ENCODE peak calls at places on chromosomes 7 and 10, in six cellular contexts. R is caudate nucleus; B is cardiac fibroblast; V is cardiac muscle cell; J is effector CD4-positive, alpha-beta T cell; F is fibroblast of pulmonary artery. Q is an unnamed sample.

GRCh38 chr10:21732067-21732772 is 198.2 kb downstream of the MLLT10 start:
- DNase-seq in R (peak), B (peak), V (peak), J (no peak), F (peak), Q (peak)

GRCh38 chr7:117217636-117218035 is 105.2 kb downstream of the WNT2 start:
- DNase-seq in R (no peak), B (peak), V (no peak), J (no peak), F (peak), Q (no peak)

GRCh38 chr7:106114735-106115383 is 2.7 kb upstream of the SYPL1 start:
- DNase-seq in R (no peak), B (no peak), V (no peak), J (no peak), F (no peak), Q (no peak)

GRCh38 chr7:70092314-70093303 is 494.3 kb downstream of the AUTS2 start:
- DNase-seq in R (no peak), B (no peak), V (no peak), J (no peak), F (peak), Q (no peak)

GRCh38 chr10:48577158-48577557 is 27.7 kb downstream of the ARHGAP22 start:
- DNase-seq in R (no peak), B (no peak), V (no peak), J (no peak), F (no peak), Q (no peak)

GRCh38 chr7:25862993-25863726 is 288.8 kb upstream of the NFE2L3 start:
- DNase-seq in R (no peak), B (no peak), V (no peak), J (no peak), F (no peak), Q (no peak)

GRCh38 chr7:44398506-44398905 is 73.1 kb upstream of the CAMK2B start:
- DNase-seq in R (peak), B (peak), V (no peak), J (no peak), F (peak), Q (no peak)

GRCh38 chr10:29064665-29065064 is 224.2 kb upstream of the LYZL1 start:
- DNase-seq in R (no peak), B (peak), V (no peak), J (no peak), F (peak), Q (no peak)

GRCh38 chr7:106239406-106239805 is 45.4 kb downstream of the NAMPT start:
- DNase-seq in R (no peak), B (no peak), V (no peak), J (no peak), F (no peak), Q (no peak)

GRCh38 chr10:7388602-7389001 is 22.2 kb downstream of the SFMBT2 start:
- DNase-seq in R (no peak), B (no peak), V (no peak), J (no peak), F (no peak), Q (no peak)

GRCh38 chr7:155880721-155881120 is 68.5 kb upstream of the SHH start:
- DNase-seq in R (no peak), B (no peak), V (no peak), J (no peak), F (no peak), Q (no peak)

GRCh38 chr7:150811-151221 is 41.6 kb upstream of the FAM20C start:
- DNase-seq in R (no peak), B (no peak), V (no peak), J (no peak), F (no peak), Q (no peak)

GRCh38 chr7:25858200-25858561 is 293.8 kb upstream of the NFE2L3 start:
- DNase-seq in R (no peak), B (no peak), V (no peak), J (no peak), F (no peak), Q (no peak)

GRCh38 chr10:125397608-125398007 is 237.2 kb upstream of the CTBP2 start:
- DNase-seq in R (no peak), B (no peak), V (no peak), J (no peak), F (no peak), Q (no peak)

GRCh38 chr7:29113384-29114102 is 32.8 kb downstream of the CPVL start:
- DNase-seq in R (no peak), B (peak), V (peak), J (no peak), F (peak), Q (peak)

GRCh38 chr10:77249901-77250459 is 387.6 kb downstream of the KCNMA1 start:
- DNase-seq in R (no peak), B (no peak), V (no peak), J (no peak), F (no peak), Q (no peak)

GRCh38 chr10:117541405-117541908 is 1.1 kb upstream of the EMX2 start:
- DNase-seq in R (peak), B (peak), V (no peak), J (no peak), F (peak), Q (peak)

GRCh38 chr7:102933763-102934162 is 21.0 kb downstream of the LRRC17 start:
- DNase-seq in R (no peak), B (peak), V (no peak), J (no peak), F (peak), Q (peak)

GRCh38 chr7:40658731-40659130 is 523.9 kb downstream of the SUGCT start:
- DNase-seq in R (no peak), B (peak), V (no peak), J (no peak), F (no peak), Q (no peak)

GRCh38 chr7:148483515-148483914 is 107.1 kb upstream of the C7orf33 start:
- DNase-seq in R (no peak), B (no peak), V (no peak), J (no peak), F (no peak), Q (no peak)

GRCh38 chr7:78197447-78197846 is 398.9 kb downstream of the PHTF2 start:
- DNase-seq in R (no peak), B (peak), V (no peak), J (no peak), F (peak), Q (no peak)

GRCh38 chr7:21526448-21526847 is 16.4 kb upstream of the DNAH11 start:
- DNase-seq in R (no peak), B (no peak), V (no peak), J (no peak), F (no peak), Q (no peak)

GRCh38 chr7:95246935-95247370 is 77.4 kb downstream of the PON1 start:
- DNase-seq in R (peak), B (peak), V (peak), J (no peak), F (peak), Q (peak)

GRCh38 chr7:141906285-141906684 is 9.9 kb upstream of the OR9A4 start:
- DNase-seq in R (no peak), B (peak), V (no peak), J (no peak), F (no peak), Q (no peak)

GRCh38 chr10:133528296-133528844 is 1.2 kb downstream of the CYP2E1 start:
- DNase-seq in R (no peak), B (no peak), V (no peak), J (no peak), F (no peak), Q (peak)

GRCh38 chr10:10092581-10092980 is 925.1 kb upstream of the CELF2 start:
- DNase-seq in R (no peak), B (peak), V (peak), J (no peak), F (peak), Q (no peak)

GRCh38 chr7:103071000-103071399 is 3.6 kb downstream of the FBXL13 start:
- DNase-seq in R (no peak), B (no peak), V (no peak), J (no peak), F (no peak), Q (no peak)